ENCODE peak calls at places on chromosomes 2 and 18, in four cellular contexts. O is left ventricle myocardium inferior, E is neuronal stem cell, A is adrenal gland. P is an unnamed sample.
A peak's percentile ranks its signal among the peaks of the same experiment; 100 is the strongest.

GRCh38 chr2:11810237-11810977 is 64.0 kb downstream of the LPIN1 start:
- DNase-seq in A (no peak), E (no peak), O (no peak), P (no peak)

GRCh38 chr2:108905176-108905575 is 83.8 kb downstream of the EDAR start:
- DNase-seq in O (peak; percentile 37), E (no peak), A (no peak), P (no peak)

GRCh38 chr2:55500025-55500424 is 19.5 kb upstream of the CFAP36 start:
- DNase-seq in A (no peak), O (no peak), E (no peak), P (no peak)

GRCh38 chr2:187329586-187329985 is 118.5 kb downstream of the CALCRL start:
- DNase-seq in O (no peak), E (no peak), A (no peak), P (no peak)

GRCh38 chr2:120669121-120669952 is 66.3 kb upstream of the GLI2 start:
- DNase-seq in A (no peak), O (no peak), E (no peak), P (no peak)

GRCh38 chr2:190996338-190996946 is 17.5 kb downstream of the STAT1 start:
- DNase-seq in E (peak; percentile 30), O (peak; percentile 18), A (no peak), P (peak; percentile 33)

GRCh38 chr2:71347517-71347916 is 15.9 kb downstream of the ZNF638 start:
- DNase-seq in O (no peak), E (no peak), A (no peak), P (no peak)

GRCh38 chr18:58288922-58289797 is 245.1 kb downstream of the NEDD4L start:
- DNase-seq in O (no peak), A (no peak), E (no peak), P (no peak)

GRCh38 chr2:162126145-162126926 is 25.7 kb downstream of the GCG start:
- DNase-seq in A (no peak), O (no peak), E (no peak), P (no peak)

GRCh38 chr2:176200971-176201370 is 12.5 kb downstream of the HOXD1 start:
- DNase-seq in E (no peak), A (no peak), O (no peak), P (peak; percentile 33)

GRCh38 chr2:20137131-20137571 is 85.7 kb upstream of the LAPTM4A start:
- DNase-seq in A (no peak), O (no peak), E (no peak), P (no peak)

GRCh38 chr2:212136216-212136795 is 402.3 kb downstream of the ERBB4 start:
- DNase-seq in A (no peak), E (no peak), O (no peak), P (no peak)

GRCh38 chr2:9108210-9108967 is 98.2 kb upstream of the ASAP2 start:
- DNase-seq in E (no peak), O (no peak), A (no peak), P (no peak)

GRCh38 chr2:29460191-29460590 is 345.0 kb downstream of the CLIP4 start:
- DNase-seq in E (no peak), O (no peak), A (no peak), P (no peak)

GRCh38 chr2:240235149-240235803 is 94.8 kb upstream of the OTOS start:
- DNase-seq in A (peak; percentile 23), E (no peak), O (peak; percentile 12), P (no peak)

GRCh38 chr2:233436691-233437438 is 82.6 kb downstream of the DGKD start:
- DNase-seq in O (peak; percentile 61), A (no peak), E (no peak), P (no peak)

GRCh38 chr18:4450065-4450676 is 4.9 kb downstream of the DLGAP1 start:
- DNase-seq in O (no peak), E (no peak), A (no peak), P (no peak)

GRCh38 chr2:143128681-143129580 is at the start of gene ARHGAP15:
- DNase-seq in A (no peak), E (no peak), O (no peak), P (no peak)

GRCh38 chr2:49770919-49771318 is 616.6 kb upstream of the FSHR start:
- DNase-seq in E (peak; percentile 59), O (peak; percentile 20), A (no peak), P (peak; percentile 54)

GRCh38 chr2:215796160-215796559 is 217.2 kb downstream of the MREG start:
- DNase-seq in E (no peak), O (no peak), A (no peak), P (no peak)

GRCh38 chr2:239178484-239178883 is 222.3 kb downstream of the HDAC4 start:
- DNase-seq in A (no peak), E (no peak), O (peak; percentile 4), P (no peak)

GRCh38 chr2:240397924-240398611 is 37.4 kb upstream of the GPC1 start:
- DNase-seq in O (no peak), E (no peak), A (no peak), P (no peak)

GRCh38 chr18:28793911-28794310 is 617.0 kb upstream of the CDH2 start:
- DNase-seq in E (no peak), O (no peak), A (no peak), P (no peak)

GRCh38 chr18:23684515-23685197 is 4.6 kb upstream of the LAMA3 start:
- DNase-seq in E (no peak), O (no peak), A (no peak), P (no peak)

GRCh38 chr2:70258532-70258875 is 567 bp downstream of the PCYOX1 start:
- DNase-seq in A (peak; percentile 50), E (peak; percentile 11), O (peak; percentile 85), P (peak; percentile 82)

GRCh38 chr2:218394298-218395089 is 5.2 kb upstream of the CTDSP1 start:
- DNase-seq in A (peak; percentile 56), E (no peak), O (no peak), P (no peak)

GRCh38 chr18:9826666-9827065 is 59.1 kb upstream of the TXNDC2 start:
- DNase-seq in A (no peak), E (no peak), O (no peak), P (no peak)

GRCh38 chr2:158837645-158838044 is 42.5 kb downstream of the DAPL1 start:
- DNase-seq in E (no peak), A (no peak), O (no peak), P (no peak)

GRCh38 chr2:144477281-144477942 is 42.5 kb downstream of the ZEB2 start:
- DNase-seq in A (no peak), E (no peak), O (no peak), P (no peak)

GRCh38 chr18:61597321-61597720 is 264.1 kb downstream of the CDH20 start:
- DNase-seq in O (no peak), E (no peak), A (no peak), P (no peak)

GRCh38 chr2:46120792-46121565 is 176.2 kb upstream of the EPAS1 start:
- DNase-seq in E (no peak), O (no peak), A (no peak), P (no peak)

GRCh38 chr2:168272225-168272624 is 24.8 kb upstream of the STK39 start:
- DNase-seq in O (no peak), E (no peak), A (no peak), P (no peak)

GRCh38 chr2:235162070-235162469 is 210.3 kb downstream of the SH3BP4 start:
- DNase-seq in E (no peak), A (no peak), O (no peak), P (no peak)

GRCh38 chr2:235157746-235158482 is 206.1 kb downstream of the SH3BP4 start:
- DNase-seq in E (no peak), O (no peak), A (no peak), P (no peak)

GRCh38 chr2:235161565-235161964 is 209.7 kb downstream of the SH3BP4 start:
- DNase-seq in O (no peak), A (no peak), E (no peak), P (no peak)

GRCh38 chr2:235162544-235163197 is 210.9 kb downstream of the SH3BP4 start:
- DNase-seq in A (no peak), E (no peak), O (no peak), P (no peak)

GRCh38 chr2:235160281-235160805 is 208.5 kb downstream of the SH3BP4 start:
- DNase-seq in O (no peak), A (no peak), E (no peak), P (no peak)
- H3K9me3 ChIP-seq in O (no peaks in the 10 kb centered on the region), A (no peaks in the 10 kb centered on the region), E (no peaks in the 10 kb centered on the region), P (no peaks in the 10 kb centered on the region)

GRCh38 chr2:128293426-128293755 is 25.3 kb downstream of the HS6ST1 start:
- DNase-seq in E (no peak), A (no peak), O (no peak), P (no peak)
- H3K27ac ChIP-seq in E (no peak overlapping the region), A (peak overlapping the region; percentile 94), O (peak overlapping the region; percentile 43), P (no peak overlapping the region)

GRCh38 chr2:220871909-220872308 is 700.2 kb downstream of the EPHA4 start:
- DNase-seq in E (no peak), O (no peak), A (no peak), P (no peak)

GRCh38 chr2:220880623-220881022 is 691.5 kb downstream of the EPHA4 start:
- DNase-seq in A (no peak), E (no peak), O (no peak), P (no peak)

GRCh38 chr2:220876074-220876824 is 695.9 kb downstream of the EPHA4 start:
- DNase-seq in A (no peak), O (no peak), E (no peak), P (no peak)
- H3K27me3 ChIP-seq in A (no peaks in the 10 kb centered on the region), O (no peaks in the 10 kb centered on the region), E (no peaks in the 10 kb centered on the region), P (no peaks in the 10 kb centered on the region)

GRCh38 chr2:153532160-153532559 is 53.6 kb upstream of the RPRM start:
- DNase-seq in A (no peak), O (no peak), E (no peak), P (no peak)
- H3K9me3 ChIP-seq in A (no peaks in the 10 kb centered on the region), O (no peaks in the 10 kb centered on the region), E (no peaks in the 10 kb centered on the region), P (no peaks in the 10 kb centered on the region)

GRCh38 chr2:80322958-80323357 is 18.4 kb upstream of the LRRTM1 start:
- DNase-seq in O (no peak), E (no peak), A (no peak), P (no peak)
- H3K27ac ChIP-seq in O (no peak overlapping the region), E (no peak overlapping the region), A (no peak overlapping the region), P (no peak overlapping the region)

DNA sequence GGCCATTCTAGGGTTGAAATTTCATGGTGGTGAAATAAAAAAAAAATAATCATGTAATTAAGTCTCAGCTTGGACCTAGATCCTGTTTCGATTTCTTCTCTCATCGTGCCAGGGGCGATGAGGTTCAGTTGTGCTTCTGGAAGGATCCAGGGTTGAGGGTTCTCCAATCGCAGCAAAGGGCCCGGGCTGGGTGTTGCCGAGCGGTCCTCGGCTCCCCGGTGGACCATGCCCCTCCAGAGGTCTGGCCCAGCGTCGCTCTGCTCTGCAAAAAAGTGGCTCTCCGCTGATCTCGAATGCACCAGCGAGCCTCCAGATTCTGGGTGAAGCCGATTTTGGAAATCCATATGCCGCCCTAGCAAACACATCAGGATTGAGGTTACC is 39.0 kb downstream of the EN1 start:
- DNase-seq in E (no peak), A (no peak), O (no peak), P (no peak)
- H3K27me3 ChIP-seq in E (peaks cover 31% of the 10 kb centered on the region), A (peaks cover 16% of the 10 kb centered on the region), O (peaks cover 98% of the 10 kb centered on the region), P (no peaks in the 10 kb centered on the region)